ENCODE peak calls at places on chromosomes 16 and 17, in seven cellular contexts. One of them, this sample, is unnamed.

GRCh38 chr17:39219647-39220154 is 6.0 kb downstream of the STAC2 start:
- DNase-seq in brain pericyte: no peak
- DNase-seq in NCI-H460: no peak
- DNase-seq in T-cell: no peak
- DNase-seq in sigmoid colon: no peak
- DNase-seq in NCI-H1092 treated with DMSO at 0.1 percent for 48 hours: no peak
- DNase-seq in GM10248: no peak
- DNase-seq in this sample: no peak

GRCh38 chr17:83012873-83013778 is 66.3 kb upstream of the METRNL start:
- DNase-seq in brain pericyte: no peak
- DNase-seq in NCI-H460: no peak
- DNase-seq in T-cell: no peak
- DNase-seq in sigmoid colon: no peak
- DNase-seq in NCI-H1092 treated with DMSO at 0.1 percent for 48 hours: no peak
- DNase-seq in GM10248: no peak
- DNase-seq in this sample: no peak

GRCh38 chr16:49049191-49049590 is 232.4 kb downstream of the CBLN1 start:
- DNase-seq in brain pericyte: no peak
- DNase-seq in NCI-H460: no peak
- DNase-seq in T-cell: no peak
- DNase-seq in sigmoid colon: no peak
- DNase-seq in NCI-H1092 treated with DMSO at 0.1 percent for 48 hours: no peak
- DNase-seq in GM10248: no peak
- DNase-seq in this sample: no peak

GRCh38 chr16:86018487-86018886 is 119.5 kb downstream of the IRF8 start:
- DNase-seq in brain pericyte: no peak
- DNase-seq in NCI-H460: no peak
- DNase-seq in T-cell: no peak
- DNase-seq in sigmoid colon: peak
- DNase-seq in NCI-H1092 treated with DMSO at 0.1 percent for 48 hours: no peak
- DNase-seq in GM10248: peak
- DNase-seq in this sample: peak

GRCh38 chr16:30934827-30935557 is 11.6 kb downstream of the FBXL19 start:
- DNase-seq in brain pericyte: no peak
- DNase-seq in NCI-H460: peak
- DNase-seq in T-cell: no peak
- DNase-seq in sigmoid colon: no peak
- DNase-seq in NCI-H1092 treated with DMSO at 0.1 percent for 48 hours: peak
- DNase-seq in GM10248: peak
- DNase-seq in this sample: peak

GRCh38 chr17:39668141-39668924 is at the start of gene PNMT:
- DNase-seq in brain pericyte: no peak
- DNase-seq in NCI-H460: peak
- DNase-seq in T-cell: peak
- DNase-seq in sigmoid colon: no peak
- DNase-seq in NCI-H1092 treated with DMSO at 0.1 percent for 48 hours: peak
- DNase-seq in GM10248: peak
- DNase-seq in this sample: peak

GRCh38 chr17:3802461-3803307 is 1.7 kb upstream of the ITGAE start:
- DNase-seq in brain pericyte: peak
- DNase-seq in NCI-H460: no peak
- DNase-seq in T-cell: no peak
- DNase-seq in sigmoid colon: peak
- DNase-seq in NCI-H1092 treated with DMSO at 0.1 percent for 48 hours: no peak
- DNase-seq in GM10248: no peak
- DNase-seq in this sample: peak

GRCh38 chr17:82367724-82368524 is 3.6 kb upstream of the UTS2R start:
- DNase-seq in brain pericyte: no peak
- DNase-seq in NCI-H460: no peak
- DNase-seq in T-cell: no peak
- DNase-seq in sigmoid colon: no peak
- DNase-seq in NCI-H1092 treated with DMSO at 0.1 percent for 48 hours: no peak
- DNase-seq in GM10248: no peak
- DNase-seq in this sample: no peak

GRCh38 chr17:18356624-18357023 is 6.7 kb downstream of the SHMT1 start:
- DNase-seq in brain pericyte: no peak
- DNase-seq in NCI-H460: no peak
- DNase-seq in T-cell: no peak
- DNase-seq in sigmoid colon: peak
- DNase-seq in NCI-H1092 treated with DMSO at 0.1 percent for 48 hours: no peak
- DNase-seq in GM10248: no peak
- DNase-seq in this sample: peak

GRCh38 chr16:85329059-85329812 is 217.0 kb upstream of the CIBAR2 start:
- DNase-seq in brain pericyte: no peak
- DNase-seq in NCI-H460: no peak
- DNase-seq in T-cell: no peak
- DNase-seq in sigmoid colon: no peak
- DNase-seq in NCI-H1092 treated with DMSO at 0.1 percent for 48 hours: peak
- DNase-seq in GM10248: no peak
- DNase-seq in this sample: peak